ENCODE peak calls at places on chromosomes 16 and 17, in five cellular contexts. One of them, this sample, is unnamed. For H3K79me2, the result is how much of the 10 kb centered on the place peaks cover.

GRCh38 chr17:75250009-75250471 is 11.4 kb downstream of the GGA3 start:
- DNase-seq in MM.1S: peak
- DNase-seq in OCI-LY7: peak
- DNase-seq in astrocyte: no peak
- DNase-seq in H9: no peak
- DNase-seq in this sample: peak

GRCh38 chr16:3065742-3066439 is 451 bp downstream of the IL32 start:
- DNase-seq in astrocyte: no peak
- DNase-seq in H9: no peak
- DNase-seq in OCI-LY7: no peak
- DNase-seq in MM.1S: no peak
- DNase-seq in this sample: no peak

GRCh38 chr16:84647830-84648594 is at the start of gene KLHL36:
- DNase-seq in MM.1S: peak
- DNase-seq in H9: no peak
- DNase-seq in astrocyte: no peak
- DNase-seq in OCI-LY7: peak
- DNase-seq in this sample: peak

GRCh38 chr16:80158766-80159165 is 382.0 kb upstream of the DYNLRB2 start:
- DNase-seq in astrocyte: peak
- DNase-seq in MM.1S: no peak
- DNase-seq in H9: no peak
- DNase-seq in OCI-LY7: no peak
- DNase-seq in this sample: peak

GRCh38 chr17:15289285-15290185 is 24.4 kb upstream of the PMP22 start:
- DNase-seq in MM.1S: no peak
- DNase-seq in H9: no peak
- DNase-seq in OCI-LY7: no peak
- DNase-seq in astrocyte: peak
- DNase-seq in this sample: peak

GRCh38 chr17:50033316-50033715 is 22.6 kb upstream of the ITGA3 start:
- DNase-seq in H9: no peak
- DNase-seq in OCI-LY7: no peak
- DNase-seq in MM.1S: no peak
- DNase-seq in astrocyte: peak
- DNase-seq in this sample: peak

GRCh38 chr16:74496054-74496453 is 74.8 kb upstream of the CLEC18B start:
- DNase-seq in astrocyte: no peak
- DNase-seq in MM.1S: no peak
- DNase-seq in H9: no peak
- DNase-seq in OCI-LY7: no peak
- DNase-seq in this sample: no peak

GRCh38 chr17:76365256-76365903 is 11.7 kb upstream of the PRPSAP1 start:
- DNase-seq in H9: peak
- DNase-seq in MM.1S: no peak
- DNase-seq in astrocyte: no peak
- DNase-seq in OCI-LY7: peak
- DNase-seq in this sample: peak

GRCh38 chr16:14101415-14101814 is 30.3 kb downstream of the MRTFB start:
- DNase-seq in OCI-LY7: no peak
- DNase-seq in astrocyte: no peak
- DNase-seq in MM.1S: peak
- DNase-seq in H9: no peak
- DNase-seq in this sample: no peak

GRCh38 chr16:14105976-14106375 is 34.9 kb downstream of the MRTFB start:
- DNase-seq in astrocyte: no peak
- DNase-seq in H9: no peak
- DNase-seq in MM.1S: no peak
- DNase-seq in OCI-LY7: no peak
- DNase-seq in this sample: no peak

GRCh38 chr16:14102925-14103720 is 32.0 kb downstream of the MRTFB start:
- DNase-seq in MM.1S: no peak
- DNase-seq in H9: no peak
- DNase-seq in astrocyte: no peak
- DNase-seq in OCI-LY7: no peak
- DNase-seq in this sample: no peak

GRCh38 chr16:14106457-14106856 is 35.3 kb downstream of the MRTFB start:
- DNase-seq in astrocyte: no peak
- DNase-seq in MM.1S: no peak
- DNase-seq in OCI-LY7: no peak
- DNase-seq in H9: no peak
- DNase-seq in this sample: no peak

DNA sequence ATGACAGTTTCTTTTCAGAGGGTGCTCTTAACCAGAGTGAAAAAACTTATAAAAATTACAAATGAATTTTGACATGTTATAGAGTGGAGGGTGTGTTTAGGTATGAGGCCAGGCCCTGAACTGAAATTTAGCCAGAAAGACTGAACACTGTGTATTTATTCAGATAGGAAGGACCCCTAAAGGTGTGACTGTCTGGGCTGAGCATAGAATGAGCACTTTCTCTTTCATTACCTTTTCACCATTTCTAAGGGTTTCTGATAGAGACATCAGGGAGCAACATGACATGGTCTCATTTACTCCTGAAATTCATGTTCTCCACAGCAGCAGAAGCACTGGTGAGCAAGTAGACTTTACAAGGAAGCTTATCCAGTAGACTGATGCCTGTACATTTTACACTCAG is 32.9 kb downstream of the MRTFB start:
- DNase-seq in OCI-LY7: no peak
- DNase-seq in MM.1S: no peak
- DNase-seq in astrocyte: no peak
- DNase-seq in H9: no peak
- DNase-seq in this sample: no peak
- H3K79me2 ChIP-seq in OCI-LY7: under half
- H3K79me2 ChIP-seq in MM.1S: under half
- H3K79me2 ChIP-seq in astrocyte: under half
- H3K79me2 ChIP-seq in H9: under half
- H3K79me2 ChIP-seq in this sample: under half

DNA sequence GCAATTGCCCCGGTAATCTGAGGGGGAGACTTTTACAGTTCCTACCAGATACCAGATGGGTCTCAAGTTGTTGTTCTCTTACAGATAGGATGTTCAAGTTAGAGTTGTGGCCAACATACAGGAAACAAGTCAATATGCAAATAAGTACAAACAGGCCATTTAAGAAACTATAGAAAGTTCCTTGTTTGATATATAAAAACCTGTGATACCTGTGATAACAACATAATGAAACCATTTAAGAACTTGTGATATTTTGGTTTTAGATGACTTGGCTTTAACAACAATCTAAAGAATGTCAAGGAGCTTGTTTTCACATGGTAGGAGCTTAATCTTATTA is 16.8 kb downstream of the CDR2 start:
- DNase-seq in astrocyte: no peak
- DNase-seq in MM.1S: peak
- DNase-seq in H9: no peak
- DNase-seq in OCI-LY7: peak
- DNase-seq in this sample: no peak
- H3K27ac ChIP-seq in astrocyte: peak
- H3K27ac ChIP-seq in MM.1S: peak
- H3K27ac ChIP-seq in H9: no peak
- H3K27ac ChIP-seq in OCI-LY7: peak
- H3K27ac ChIP-seq in this sample: no peak

DNA sequence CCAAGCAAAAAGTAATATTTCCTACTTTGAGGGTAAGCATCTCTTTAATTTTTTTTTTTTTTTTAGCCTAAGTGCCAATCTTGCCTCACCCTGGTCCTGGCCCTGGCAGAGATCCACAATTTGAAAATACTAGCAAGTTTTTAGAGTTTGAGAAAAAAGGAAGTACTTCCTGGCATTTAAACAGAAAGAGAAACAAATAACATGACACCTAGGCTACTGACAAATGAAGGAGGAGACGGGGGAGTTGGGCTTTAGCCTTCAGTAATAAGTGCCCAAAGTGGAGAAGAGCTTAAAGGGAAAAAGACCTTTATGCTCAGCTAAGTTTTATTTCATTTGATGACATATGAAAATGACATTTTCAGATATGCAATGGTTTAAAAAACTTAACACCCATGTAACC is 92.8 kb downstream of the HS3ST3A1 start:
- DNase-seq in OCI-LY7: no peak
- DNase-seq in astrocyte: no peak
- DNase-seq in H9: no peak
- DNase-seq in MM.1S: no peak
- DNase-seq in this sample: peak
- H3K79me2 ChIP-seq in OCI-LY7: under half
- H3K79me2 ChIP-seq in astrocyte: half or more
- H3K79me2 ChIP-seq in H9: under half
- H3K79me2 ChIP-seq in MM.1S: under half
- H3K79me2 ChIP-seq in this sample: half or more

GRCh38 chr17:2251098-2251497 is 52.5 kb downstream of the SMG6 start:
- DNase-seq in H9: no peak
- DNase-seq in astrocyte: peak
- DNase-seq in MM.1S: no peak
- DNase-seq in OCI-LY7: no peak
- DNase-seq in this sample: no peak

GRCh38 chr17:2250140-2251095 is 53.2 kb downstream of the SMG6 start:
- DNase-seq in MM.1S: no peak
- DNase-seq in H9: no peak
- DNase-seq in OCI-LY7: no peak
- DNase-seq in astrocyte: peak
- DNase-seq in this sample: peak

GRCh38 chr17:2253362-2253761 is 50.2 kb downstream of the SMG6 start:
- DNase-seq in MM.1S: no peak
- DNase-seq in astrocyte: no peak
- DNase-seq in OCI-LY7: no peak
- DNase-seq in H9: no peak
- DNase-seq in this sample: no peak

DNA sequence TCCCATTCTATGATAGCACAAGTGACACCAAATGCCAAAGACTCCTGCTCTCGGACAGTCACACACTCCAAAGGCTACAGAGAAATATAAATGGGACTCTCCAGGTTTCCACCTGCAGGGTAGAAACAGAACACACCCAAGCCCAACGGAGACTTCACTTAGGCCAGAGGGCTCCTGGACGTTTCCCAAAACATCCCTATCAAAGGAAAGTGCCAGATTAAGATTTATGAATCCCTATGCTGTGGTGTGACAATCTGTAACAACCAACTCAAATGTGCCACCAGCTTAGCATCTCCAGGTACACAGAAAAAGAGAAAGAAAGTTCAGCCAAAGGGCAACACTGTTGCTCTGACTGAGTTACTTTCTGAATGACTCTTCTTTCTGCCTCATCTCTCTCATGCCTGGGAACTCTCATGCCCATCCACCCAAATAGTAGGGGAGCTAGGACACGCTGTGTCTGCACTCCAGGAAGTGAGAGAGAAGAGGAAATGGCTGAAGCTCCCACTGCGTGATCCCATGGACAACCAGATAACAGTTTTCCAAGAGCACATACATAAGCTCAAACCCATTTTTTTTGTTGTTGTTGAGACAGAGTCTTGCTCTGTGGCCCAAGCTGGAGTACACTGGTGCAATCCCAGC is 49.7 kb downstream of the SMG6 start:
- DNase-seq in MM.1S: peak
- DNase-seq in astrocyte: no peak
- DNase-seq in H9: no peak
- DNase-seq in OCI-LY7: no peak
- DNase-seq in this sample: no peak
- H3K27ac ChIP-seq in MM.1S: no peak
- H3K27ac ChIP-seq in astrocyte: no peak
- H3K27ac ChIP-seq in H9: no peak
- H3K27ac ChIP-seq in OCI-LY7: no peak
- H3K27ac ChIP-seq in this sample: no peak

DNA sequence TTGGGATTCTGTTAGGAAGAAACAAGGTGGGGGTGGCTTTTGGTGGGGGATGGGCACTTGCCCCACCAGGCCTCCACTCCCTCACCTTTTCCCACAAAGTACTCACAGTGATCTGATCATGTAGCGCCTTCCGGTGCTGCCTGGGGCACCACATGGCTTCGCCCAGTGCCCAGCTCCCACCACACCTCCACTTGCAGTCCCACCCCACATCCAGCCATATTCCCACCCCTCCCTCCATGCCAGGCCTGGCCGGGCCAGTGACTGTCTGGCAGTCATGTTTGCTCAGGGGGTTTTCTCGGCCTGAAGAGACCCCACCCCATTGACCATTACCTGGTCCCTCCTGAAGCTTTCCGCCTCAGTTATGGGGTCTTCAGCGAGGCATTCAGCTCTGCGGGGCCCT is 201.5 kb downstream of the SPECC1 start:
- DNase-seq in OCI-LY7: no peak
- DNase-seq in astrocyte: no peak
- DNase-seq in MM.1S: no peak
- DNase-seq in H9: no peak
- DNase-seq in this sample: no peak
- H3K79me2 ChIP-seq in OCI-LY7: under half
- H3K79me2 ChIP-seq in astrocyte: under half
- H3K79me2 ChIP-seq in MM.1S: under half
- H3K79me2 ChIP-seq in H9: under half
- H3K79me2 ChIP-seq in this sample: under half

GRCh38 chr17:54736573-54736972 is 164.1 kb upstream of the TOM1L1 start:
- DNase-seq in astrocyte: no peak
- DNase-seq in H9: no peak
- DNase-seq in OCI-LY7: peak
- DNase-seq in MM.1S: peak
- DNase-seq in this sample: no peak
- H3K27ac ChIP-seq in astrocyte: no peak
- H3K27ac ChIP-seq in H9: no peak
- H3K27ac ChIP-seq in OCI-LY7: no peak
- H3K27ac ChIP-seq in MM.1S: no peak
- H3K27ac ChIP-seq in this sample: no peak

DNA sequence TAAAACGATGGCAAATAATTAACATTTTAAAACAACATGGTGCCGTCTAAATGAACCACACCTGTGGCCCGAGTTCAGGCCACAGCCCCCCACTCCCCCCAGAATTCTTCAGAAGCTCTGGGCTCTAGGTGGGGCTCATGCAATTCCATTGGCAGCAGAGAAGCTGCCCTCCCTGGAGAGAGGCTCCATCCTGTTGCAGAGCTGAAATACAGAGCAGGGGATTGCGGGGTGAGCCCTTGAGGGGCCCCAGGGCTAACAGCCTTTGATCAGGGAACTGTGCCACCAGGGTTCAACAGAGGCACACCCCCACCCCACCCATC is 69.3 kb downstream of the ABR start:
- DNase-seq in MM.1S: no peak
- DNase-seq in astrocyte: no peak
- DNase-seq in OCI-LY7: no peak
- DNase-seq in H9: no peak
- DNase-seq in this sample: no peak
- H3K79me2 ChIP-seq in MM.1S: under half
- H3K79me2 ChIP-seq in astrocyte: under half
- H3K79me2 ChIP-seq in OCI-LY7: under half
- H3K79me2 ChIP-seq in H9: under half
- H3K79me2 ChIP-seq in this sample: under half

DNA sequence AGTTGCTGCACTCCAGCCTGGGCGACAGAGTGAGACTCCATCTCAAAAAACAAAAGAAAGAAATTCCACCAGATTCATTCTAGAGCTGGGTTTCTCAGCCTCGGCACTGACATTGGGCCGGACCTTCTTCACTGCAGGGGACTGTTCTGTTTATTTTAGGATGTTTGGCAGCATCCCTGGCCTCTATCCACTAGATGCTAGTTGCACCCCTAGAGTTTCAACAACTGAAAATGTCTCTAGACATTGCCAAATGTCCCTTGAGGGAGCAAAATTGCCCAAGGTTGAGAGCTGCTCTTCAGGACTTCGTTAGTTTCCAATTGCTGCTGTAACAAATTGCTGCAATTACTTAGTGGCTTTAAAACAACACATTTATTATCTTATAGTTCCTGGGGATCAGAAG is 7.2 kb downstream of the EEF2K start:
- DNase-seq in H9: no peak
- DNase-seq in astrocyte: no peak
- DNase-seq in MM.1S: no peak
- DNase-seq in OCI-LY7: no peak
- DNase-seq in this sample: no peak
- H3K27ac ChIP-seq in H9: no peak
- H3K27ac ChIP-seq in astrocyte: no peak
- H3K27ac ChIP-seq in MM.1S: no peak
- H3K27ac ChIP-seq in OCI-LY7: no peak
- H3K27ac ChIP-seq in this sample: no peak

This sample was measured in GM23248.